ENCODE peak calls at places on chromosomes 2 and 18, in nine cellular contexts. S is lung; M is astrocyte of the spinal cord; Y is K562; H is fibroblast of pulmonary artery; N is AG10803; C is CD8-positive, alpha-beta T cell; P is uterus; W is prostate gland. Q is an unnamed sample.

GRCh38 chr18:77765468-77765867 is 515.8 kb downstream of the GALR1 start:
- DNase-seq in S (no peak), M (peak), Y (no peak), H (no peak), N (no peak), C (no peak), P (no peak), W (peak), Q (peak)

GRCh38 chr18:11995445-11996189 is 14.3 kb downstream of the IMPA2 start:
- DNase-seq in S (peak), M (peak), Y (peak), H (peak), N (peak), C (peak), P (peak), W (peak), Q (peak)

GRCh38 chr2:199749571-199749970 is 101.4 kb downstream of the FTCDNL1 start:
- DNase-seq in S (no peak), M (no peak), Y (no peak), H (no peak), N (no peak), C (no peak), P (no peak), W (no peak), Q (no peak)

GRCh38 chr18:14914126-14914525 is 166.2 kb downstream of the ANKRD30B start:
- DNase-seq in S (no peak), M (no peak), Y (no peak), H (no peak), N (no peak), C (no peak), P (no peak), W (no peak), Q (no peak)

GRCh38 chr18:6963452-6964097 is 154.0 kb downstream of the LAMA1 start:
- DNase-seq in S (no peak), M (no peak), Y (no peak), H (no peak), N (no peak), C (no peak), P (no peak), W (no peak), Q (no peak)

GRCh38 chr2:145141981-145142380 is 622.1 kb upstream of the ZEB2 start:
- DNase-seq in S (no peak), M (no peak), Y (no peak), H (no peak), N (no peak), C (no peak), P (no peak), W (no peak), Q (no peak)

GRCh38 chr2:63743170-63743975 is 98.3 kb upstream of the UGP2 start:
- DNase-seq in S (no peak), M (no peak), Y (no peak), H (no peak), N (no peak), C (no peak), P (no peak), W (no peak), Q (no peak)

GRCh38 chr2:45237850-45238542 is 228.7 kb upstream of the SIX2 start:
- DNase-seq in S (peak), M (peak), Y (no peak), H (peak), N (peak), C (no peak), P (no peak), W (no peak), Q (peak)

GRCh38 chr2:138016703-138017102 is 52.4 kb downstream of the HNMT start:
- DNase-seq in S (no peak), M (no peak), Y (no peak), H (no peak), N (no peak), C (no peak), P (no peak), W (no peak), Q (peak)

GRCh38 chr2:216134958-216135541 is 25.9 kb downstream of the XRCC5 start:
- DNase-seq in S (no peak), M (no peak), Y (no peak), H (no peak), N (no peak), C (no peak), P (no peak), W (no peak), Q (no peak)

GRCh38 chr18:31255953-31256352 is 62.0 kb upstream of the DSG1 start:
- DNase-seq in S (no peak), M (no peak), Y (no peak), H (no peak), N (no peak), C (no peak), P (no peak), W (peak), Q (peak)

GRCh38 chr2:56185582-56186046 is 1.8 kb downstream of the CCDC85A start:
- DNase-seq in S (peak), M (peak), Y (no peak), H (peak), N (peak), C (no peak), P (peak), W (peak), Q (peak)

GRCh38 chr18:35511428-35511827 is 13.7 kb upstream of the INO80C start:
- DNase-seq in S (peak), M (no peak), Y (no peak), H (no peak), N (no peak), C (no peak), P (no peak), W (no peak), Q (no peak)

GRCh38 chr2:207046642-207047213 is 107.4 kb downstream of the CPO start:
- DNase-seq in S (no peak), M (no peak), Y (no peak), H (peak), N (peak), C (peak), P (no peak), W (no peak), Q (peak)

GRCh38 chr2:144329472-144329871 is 190.4 kb downstream of the ZEB2 start:
- DNase-seq in S (no peak), M (no peak), Y (no peak), H (no peak), N (no peak), C (no peak), P (no peak), W (no peak), Q (no peak)

GRCh38 chr18:51070545-51070944 is 40.5 kb downstream of the SMAD4 start:
- DNase-seq in S (no peak), M (peak), Y (no peak), H (peak), N (peak), C (no peak), P (no peak), W (no peak), Q (peak)

GRCh38 chr18:79493211-79493800 is 97.6 kb downstream of the NFATC1 start:
- DNase-seq in S (no peak), M (no peak), Y (no peak), H (no peak), N (no peak), C (no peak), P (peak), W (no peak), Q (no peak)

GRCh38 chr18:79445221-79445620 is 49.5 kb downstream of the NFATC1 start:
- DNase-seq in S (no peak), M (no peak), Y (no peak), H (no peak), N (no peak), C (no peak), P (no peak), W (no peak), Q (no peak)

GRCh38 chr2:65856928-65857327 is 424.5 kb upstream of the SPRED2 start:
- DNase-seq in S (no peak), M (no peak), Y (no peak), H (no peak), N (no peak), C (no peak), P (no peak), W (no peak), Q (no peak)

GRCh38 chr2:107824848-107825563 is 1.7 kb upstream of the RGPD4 start:
- DNase-seq in S (no peak), M (no peak), Y (no peak), H (no peak), N (no peak), C (no peak), P (no peak), W (no peak), Q (no peak)

GRCh38 chr2:144480257-144480656 is 39.7 kb downstream of the ZEB2 start:
- DNase-seq in S (no peak), M (no peak), Y (no peak), H (peak), N (peak), C (no peak), P (no peak), W (no peak), Q (no peak)

GRCh38 chr2:132857334-132857733 is 187.3 kb upstream of the LYPD1 start:
- DNase-seq in S (no peak), M (no peak), Y (no peak), H (no peak), N (no peak), C (no peak), P (no peak), W (no peak), Q (no peak)

GRCh38 chr2:152387046-152387445 is 52.1 kb downstream of the FMNL2 start:
- DNase-seq in S (no peak), M (peak), Y (no peak), H (peak), N (no peak), C (no peak), P (no peak), W (no peak), Q (no peak)

GRCh38 chr2:9343524-9343923 is 79.8 kb downstream of the ITGB1BP1 start:
- DNase-seq in S (no peak), M (no peak), Y (no peak), H (no peak), N (no peak), C (no peak), P (no peak), W (no peak), Q (no peak)

GRCh38 chr2:181892795-181893435 is 1.4 kb downstream of the ITPRID2 start:
- DNase-seq in S (no peak), M (peak), Y (no peak), H (peak), N (peak), C (no peak), P (no peak), W (no peak), Q (peak)

GRCh38 chr2:181894381-181894780 is 2.9 kb downstream of the ITPRID2 start:
- DNase-seq in S (no peak), M (peak), Y (no peak), H (no peak), N (no peak), C (no peak), P (no peak), W (no peak), Q (no peak)

GRCh38 chr2:181891966-181892794 is 650 bp downstream of the ITPRID2 start:
- DNase-seq in S (peak), M (peak), Y (peak), H (peak), N (peak), C (peak), P (peak), W (peak), Q (peak)

GRCh38 chr2:181887056-181887455 is 4.5 kb upstream of the ITPRID2 start:
- DNase-seq in S (no peak), M (no peak), Y (no peak), H (no peak), N (no peak), C (no peak), P (no peak), W (no peak), Q (peak)

DNA sequence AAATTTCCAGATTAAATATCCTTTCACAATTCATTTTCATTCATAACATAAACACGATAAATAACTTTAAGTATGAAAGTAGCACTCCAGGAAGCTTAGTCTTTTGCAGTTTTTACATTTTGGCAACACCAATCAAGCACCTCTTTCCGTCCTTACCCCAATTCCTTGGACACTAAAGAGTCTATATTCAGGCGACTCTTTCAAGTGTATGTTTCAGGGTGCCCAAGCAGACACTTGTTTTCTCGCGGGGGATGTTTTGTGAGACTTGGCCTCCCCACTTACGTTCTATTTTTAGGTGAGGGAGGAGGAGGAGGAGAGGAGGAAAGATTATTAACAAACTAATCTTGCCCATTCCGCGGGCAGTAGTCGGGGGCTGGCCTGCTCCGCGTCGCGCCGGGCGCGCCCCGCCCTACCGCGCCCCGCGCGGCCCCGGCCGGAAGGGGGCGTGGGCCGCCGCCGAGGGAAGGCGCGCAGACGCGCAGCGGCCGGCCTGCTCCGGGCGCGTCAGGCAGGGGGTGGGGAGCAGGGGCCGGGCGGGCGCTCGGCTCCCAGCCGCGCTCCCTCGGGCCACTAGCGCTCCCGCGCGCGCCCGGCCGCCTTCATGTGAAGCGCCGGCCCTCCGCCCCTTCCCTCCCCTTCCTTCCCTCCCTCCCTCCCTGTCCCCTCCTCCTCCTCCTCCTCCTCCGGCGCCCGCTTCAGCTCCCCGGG is at the start of gene ITPRID2:
- DNase-seq in S (peak), M (peak), Y (peak), H (peak), N (peak), C (peak), P (peak), W (peak), Q (peak)
- TF ChIP-seq CTCF in S (no peak), M (no peak), Y (peak), H (no peak), N (no peak), C (no peak), P (peak), W (no peak), Q (no peak)

DNA sequence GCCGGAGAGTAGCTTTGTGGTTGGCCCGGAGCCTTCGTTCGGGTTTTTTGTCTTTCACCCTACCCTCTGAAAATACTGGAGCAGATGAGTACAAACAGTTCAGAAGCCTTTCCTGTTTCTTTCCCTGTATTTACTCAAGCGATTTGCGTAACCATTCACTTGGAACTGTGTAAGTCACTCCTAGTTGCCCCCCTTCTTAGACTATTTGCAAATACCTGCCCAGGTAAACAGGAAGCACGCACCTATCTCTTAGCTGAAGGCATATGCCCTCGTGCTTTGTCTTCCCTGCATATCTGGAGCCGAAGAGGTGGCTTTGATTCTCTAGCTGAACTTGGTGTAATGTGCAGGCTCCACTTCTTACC is 1.4 kb downstream of the KCNS3 start:
- DNase-seq in S (no peak), M (no peak), Y (no peak), H (no peak), N (no peak), C (no peak), P (no peak), W (peak), Q (peak)
- H3K4me3 ChIP-seq in S (peak), M (peak), Y (no peak), H (no peak), N (no peak), C (no peak), P (no peak), W (peak), Q (peak)

GRCh38 chr2:189008555-189009312 is 34.6 kb downstream of the COL3A1 start:
- DNase-seq in S (no peak), M (no peak), Y (no peak), H (no peak), N (no peak), C (no peak), P (no peak), W (no peak), Q (no peak)
- TF ChIP-seq CTCF in S (no peak), M (no peak), Y (no peak), H (no peak), N (no peak), C (no peak), P (no peak), W (no peak), Q (no peak)

GRCh38 chr18:24177499-24178133 is 38.8 kb downstream of the CABYR start:
- DNase-seq in S (no peak), M (no peak), Y (no peak), H (no peak), N (no peak), C (no peak), P (no peak), W (no peak), Q (no peak)
- H3K4me3 ChIP-seq in S (no peak), M (no peak), Y (no peak), H (no peak), N (no peak), C (no peak), P (no peak), W (no peak), Q (no peak)

DNA sequence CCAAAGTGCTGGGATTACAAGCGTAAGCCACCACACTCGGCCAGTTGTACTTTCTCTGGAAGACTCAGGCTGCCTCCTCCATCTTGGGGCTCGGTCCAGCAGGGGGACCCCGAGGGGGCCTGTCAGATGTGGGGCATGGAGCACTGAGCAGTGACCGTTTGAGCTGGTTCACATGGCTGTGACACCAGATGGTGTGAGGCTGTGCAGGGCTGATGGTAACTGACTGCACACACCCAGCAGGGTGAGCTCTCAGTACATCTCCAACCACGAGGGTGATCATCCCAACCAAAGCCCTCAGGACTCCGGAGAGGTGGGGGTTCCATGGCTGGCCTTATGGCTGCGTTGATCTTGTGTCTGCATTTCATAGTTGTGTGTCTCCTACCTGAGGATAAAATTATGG is 63.4 kb downstream of the FAM168B start:
- DNase-seq in S (no peak), M (no peak), Y (no peak), H (no peak), N (no peak), C (no peak), P (no peak), W (no peak), Q (no peak)
- TF ChIP-seq CTCF in S (no peak), M (no peak), Y (no peak), H (no peak), N (no peak), C (no peak), P (no peak), W (no peak), Q (no peak)

DNA sequence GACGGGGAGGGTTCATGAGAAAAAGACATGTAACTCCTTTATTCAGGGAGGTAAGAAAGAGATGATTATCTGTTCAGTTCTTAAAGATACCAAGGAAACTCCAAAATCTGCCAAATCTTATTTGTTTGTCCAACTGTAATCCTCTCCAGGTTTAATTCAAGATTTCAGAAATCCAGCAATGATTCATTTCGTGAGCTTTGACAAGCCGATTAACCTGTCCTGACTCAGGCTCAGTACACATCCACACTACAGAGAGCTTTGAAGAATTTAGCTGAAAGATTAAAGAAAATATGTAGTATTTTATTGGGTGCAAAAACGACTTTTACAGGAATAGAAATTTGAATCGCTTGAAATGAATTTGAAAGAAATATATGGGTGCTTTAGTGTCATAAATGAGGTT is 1.1 kb downstream of the SPAG16 start:
- DNase-seq in S (no peak), M (no peak), Y (no peak), H (no peak), N (no peak), C (no peak), P (no peak), W (no peak), Q (peak)
- H3K4me3 ChIP-seq in S (no peak), M (peak), Y (no peak), H (peak), N (peak), C (no peak), P (no peak), W (peak), Q (peak)

DNA sequence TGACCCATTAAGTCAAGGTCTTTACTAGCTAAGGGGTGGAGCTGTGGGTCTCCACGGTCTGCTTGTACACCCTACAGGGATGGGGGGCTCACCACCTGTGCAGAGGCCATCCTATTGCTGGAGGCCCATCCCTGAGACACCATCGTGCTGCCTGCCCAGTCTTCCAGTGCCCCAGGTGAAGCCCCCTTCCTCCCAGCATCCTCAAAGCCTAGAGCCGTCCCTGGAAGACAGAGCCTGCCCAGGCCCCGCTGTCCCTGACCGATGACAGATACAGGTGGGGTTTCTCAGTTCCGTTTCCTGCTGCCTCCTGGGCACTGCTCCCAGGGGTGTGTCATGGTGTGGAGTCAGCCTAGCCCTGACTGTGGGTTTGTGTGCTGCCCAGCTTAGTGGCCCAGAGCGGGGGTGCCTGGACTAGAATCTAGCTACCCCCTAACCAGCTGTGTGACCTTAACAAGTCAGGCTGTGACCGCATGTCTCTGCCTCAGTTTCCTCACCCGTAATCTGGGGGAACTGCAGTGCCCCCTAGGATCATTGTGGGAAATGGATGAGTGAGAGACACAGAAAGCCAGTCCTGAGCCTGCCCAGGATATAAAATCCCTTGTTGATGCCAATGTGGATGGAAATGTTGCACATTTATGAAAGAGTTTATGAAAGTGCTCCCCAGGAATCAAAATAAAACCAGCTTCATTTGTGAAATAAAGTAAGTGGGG is 2.0 kb downstream of the OTOS start:
- DNase-seq in S (no peak), M (no peak), Y (no peak), H (peak), N (no peak), C (no peak), P (peak), W (no peak), Q (peak)
- TF ChIP-seq CTCF in S (no peak), M (no peak), Y (no peak), H (no peak), N (no peak), C (no peak), P (no peak), W (no peak), Q (no peak)

Q was measured in epithelial cell of esophagus.